ENCODE peak calls at places on chromosomes 16 and 17, in five cellular contexts. E is neural crest cell, V is left cardiac atrium, T is iPS-NIHi11, U is NCI-H2029. X is an unnamed sample.

GRCh38 chr17:78976907-78977680 is 2.6 kb downstream of the LGALS3BP start:
- DNase-seq in E (no peak), V (no peak), T (no peak), U (no peak), X (no peak)

GRCh38 chr17:33674685-33675084 is 381.6 kb upstream of the ASIC2 start:
- DNase-seq in E (peak; percentile 72), V (peak; percentile 68), T (peak; percentile 83), U (no peak), X (peak; percentile 60)

GRCh38 chr16:4176794-4177438 is 60.7 kb upstream of the ADCY9 start:
- DNase-seq in E (no peak), V (no peak), T (peak; percentile 21), U (no peak), X (no peak)

GRCh38 chr16:11004957-11005610 is 60.7 kb downstream of the CLEC16A start:
- DNase-seq in E (no peak), V (no peak), T (no peak), U (no peak), X (no peak)

GRCh38 chr16:14354561-14355351 is 275.3 kb downstream of the PARN start:
- DNase-seq in E (no peak), V (no peak), T (no peak), U (no peak), X (no peak)

GRCh38 chr17:56452469-56452868 is 141.0 kb upstream of the NOG start:
- DNase-seq in E (no peak), V (no peak), T (no peak), U (no peak), X (no peak)

GRCh38 chr16:15435216-15435864 is 952 bp downstream of the BMERB1 start:
- DNase-seq in E (peak; percentile 2), V (no peak), T (peak; percentile 25), U (no peak), X (no peak)

GRCh38 chr17:78879679-78880186 is 23.3 kb downstream of the CEP295NL start:
- DNase-seq in E (no peak), V (peak; percentile 85), T (no peak), U (no peak), X (no peak)

GRCh38 chr17:64326420-64327054 is 63.5 kb upstream of the TEX2 start:
- DNase-seq in E (no peak), V (peak; percentile 92), T (no peak), U (no peak), X (no peak)

GRCh38 chr16:84209989-84210388 is 19.0 kb downstream of the ADAD2 start:
- DNase-seq in E (no peak), V (no peak), T (no peak), U (no peak), X (no peak)

GRCh38 chr17:78675836-78676235 is 98.6 kb upstream of the DNAH17 start:
- DNase-seq in E (no peak), V (no peak), T (no peak), U (no peak), X (no peak)

GRCh38 chr17:38602862-38603785 is 2.6 kb downstream of the SRCIN1 start:
- DNase-seq in E (no peak), V (no peak), T (no peak), U (no peak), X (no peak)

GRCh38 chr16:27706803-27707685 is 157.1 kb downstream of the KATNIP start:
- DNase-seq in E (no peak), V (no peak), T (no peak), U (no peak), X (no peak)

GRCh38 chr17:36949461-36949927 is 740 bp downstream of the AATF start:
- DNase-seq in E (no peak), V (no peak), T (no peak), U (no peak), X (no peak)

X was measured in iPS DF 6.9.